ENCODE peak calls at places on chromosomes 6 and 20, in eight cellular contexts. E is psoas muscle; G is small intestine; W is lower lobe of right lung; Z is IMR-90; T is heart right ventricle; L is NT2/D1; P is CD4-positive, CD25-positive, alpha-beta regulatory T cell. X is an unnamed sample.

GRCh38 chr20:1827974-1828785 is 67.0 kb upstream of the SIRPA start:
- DNase-seq in E (no peak), G (peak; percentile 68), W (no peak), Z (no peak), T (peak; percentile 60), L (no peak), P (no peak), X (no peak)

GRCh38 chr6:5869261-5869660 is 137.5 kb downstream of the NRN1 start:
- DNase-seq in E (no peak), G (no peak), W (no peak), Z (no peak), T (no peak), L (no peak), P (peak; percentile 26), X (no peak)

GRCh38 chr6:128295670-128296069 is 224.7 kb downstream of the PTPRK start:
- DNase-seq in E (no peak), G (no peak), W (no peak), Z (no peak), T (no peak), L (no peak), P (no peak), X (no peak)

GRCh38 chr6:156949376-156949775 is 172.2 kb downstream of the ARID1B start:
- DNase-seq in E (no peak), G (peak; percentile 23), W (no peak), Z (peak; percentile 81), T (peak; percentile 30), L (no peak), P (no peak), X (no peak)

GRCh38 chr6:111759413-111759835 is 113.8 kb downstream of the FYN start:
- DNase-seq in E (no peak), G (no peak), W (no peak), Z (peak; percentile 44), T (no peak), L (no peak), P (no peak), X (no peak)

GRCh38 chr6:13711384-13711725 is 280 bp downstream of the RANBP9 start:
- DNase-seq in E (no peak), G (no peak), W (no peak), Z (no peak), T (no peak), L (no peak), P (no peak), X (peak; percentile 71)

GRCh38 chr6:170231496-170232185 is 59.2 kb downstream of the DLL1 start:
- DNase-seq in E (no peak), G (no peak), W (no peak), Z (peak; percentile 6), T (no peak), L (no peak), P (no peak), X (no peak)

GRCh38 chr6:26118999-26119398 is 31.8 kb downstream of the HFE start:
- DNase-seq in E (no peak), G (no peak), W (no peak), Z (peak; percentile 74), T (no peak), L (no peak), P (no peak), X (no peak)

GRCh38 chr6:36907781-36908180 is 22.0 kb downstream of the C6orf89 start:
- DNase-seq in E (no peak), G (no peak), W (no peak), Z (peak; percentile 36), T (peak; percentile 72), L (no peak), P (no peak), X (no peak)

GRCh38 chr20:3777726-3778629 is 3.3 kb downstream of the SPEF1 start:
- DNase-seq in E (peak; percentile 75), G (peak; percentile 30), W (peak; percentile 84), Z (no peak), T (peak; percentile 65), L (no peak), P (no peak), X (peak; percentile 41)

GRCh38 chr6:62338477-62338876 is 52.5 kb upstream of the KHDRBS2 start:
- DNase-seq in E (no peak), G (no peak), W (no peak), Z (no peak), T (no peak), L (no peak), P (no peak), X (no peak)

GRCh38 chr6:56101141-56101553 is 146.2 kb downstream of the COL21A1 start:
- DNase-seq in E (no peak), G (no peak), W (no peak), Z (peak; percentile 94), T (no peak), L (no peak), P (no peak), X (no peak)

GRCh38 chr6:53065266-53066058 is at the start of gene FBXO9:
- DNase-seq in E (peak; percentile 88), G (peak; percentile 60), W (peak; percentile 79), Z (no peak), T (peak; percentile 51), L (no peak), P (peak; percentile 84), X (peak; percentile 82)

GRCh38 chr20:25254986-25255680 is 7.2 kb downstream of the PYGB start:
- DNase-seq in E (peak; percentile 64), G (peak; percentile 75), W (peak; percentile 74), Z (no peak), T (peak; percentile 80), L (no peak), P (no peak), X (no peak)

GRCh38 chr6:142378138-142378875 is 76.5 kb downstream of the ADGRG6 start:
- DNase-seq in E (no peak), G (no peak), W (no peak), Z (peak; percentile 89), T (peak; percentile 19), L (no peak), P (no peak), X (no peak)

GRCh38 chr6:27156874-27157460 is 90.5 kb upstream of the PRSS16 start:
- DNase-seq in E (no peak), G (no peak), W (no peak), Z (no peak), T (no peak), L (no peak), P (no peak), X (no peak)

GRCh38 chr6:25302677-25303128 is 23.5 kb downstream of the CARMIL1 start:
- DNase-seq in E (no peak), G (peak; percentile 79), W (no peak), Z (peak; percentile 76), T (no peak), L (no peak), P (no peak), X (no peak)

GRCh38 chr6:161215876-161216615 is 57.8 kb downstream of the AGPAT4 start:
- DNase-seq in E (no peak), G (no peak), W (no peak), Z (peak; percentile 71), T (no peak), L (no peak), P (no peak), X (no peak)
- H3K9me3 ChIP-seq in E (no peaks in the 10 kb centered on the region), G (no peaks in the 10 kb centered on the region), W (no peaks in the 10 kb centered on the region), Z (no peaks in the 10 kb centered on the region), T (no peaks in the 10 kb centered on the region), L (peaks cover 41% of the 10 kb centered on the region), P (peaks cover 5% of the 10 kb centered on the region), X (no peaks in the 10 kb centered on the region)

GRCh38 chr20:56202493-56203077 is 45.9 kb upstream of the MC3R start:
- DNase-seq in E (no peak), G (no peak), W (no peak), Z (no peak), T (no peak), L (no peak), P (no peak), X (no peak)

GRCh38 chr20:56208121-56208520 is 40.4 kb upstream of the MC3R start:
- DNase-seq in E (no peak), G (no peak), W (no peak), Z (no peak), T (no peak), L (no peak), P (no peak), X (no peak)

GRCh38 chr20:56204206-56204605 is 44.3 kb upstream of the MC3R start:
- DNase-seq in E (no peak), G (no peak), W (no peak), Z (no peak), T (no peak), L (no peak), P (no peak), X (no peak)

GRCh38 chr20:56207656-56208055 is 40.9 kb upstream of the MC3R start:
- DNase-seq in E (no peak), G (no peak), W (no peak), Z (no peak), T (no peak), L (no peak), P (no peak), X (no peak)

GRCh38 chr20:56205350-56205749 is 43.2 kb upstream of the MC3R start:
- DNase-seq in E (no peak), G (no peak), W (no peak), Z (no peak), T (no peak), L (no peak), P (no peak), X (no peak)
- H3K9me3 ChIP-seq in E (no peaks in the 10 kb centered on the region), G (peaks cover 3% of the 10 kb centered on the region), W (peaks cover 4% of the 10 kb centered on the region), Z (peaks cover 9% of the 10 kb centered on the region), T (no peaks in the 10 kb centered on the region), L (peaks cover 35% of the 10 kb centered on the region), P (peaks cover 10% of the 10 kb centered on the region), X (no peaks in the 10 kb centered on the region)

DNA sequence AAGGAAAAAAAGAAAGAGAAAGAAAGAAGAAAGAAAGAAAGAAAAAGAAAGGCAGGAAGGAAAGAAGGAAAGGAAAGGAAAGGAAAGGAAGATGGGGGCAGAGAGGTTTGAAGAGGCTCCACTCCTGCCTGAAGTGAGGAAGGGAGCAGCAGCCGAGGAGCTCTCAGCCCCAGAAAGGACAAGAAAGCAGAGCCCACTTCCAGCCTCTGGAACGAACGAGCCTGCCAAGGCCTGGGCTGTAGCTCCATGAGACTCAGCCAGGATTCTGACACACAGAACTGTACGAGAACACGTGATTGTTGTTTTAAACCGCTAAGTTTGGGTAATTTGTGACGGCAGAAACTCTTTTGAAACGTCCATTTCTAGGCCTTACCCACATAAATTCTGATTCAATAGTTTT is 69.4 kb downstream of the TTLL2 start:
- DNase-seq in E (no peak), G (no peak), W (no peak), Z (no peak), T (no peak), L (no peak), P (no peak), X (no peak)
- H3K9me3 ChIP-seq in E (no peaks in the 10 kb centered on the region), G (no peaks in the 10 kb centered on the region), W (no peaks in the 10 kb centered on the region), Z (peaks cover 42% of the 10 kb centered on the region), T (no peaks in the 10 kb centered on the region), L (no peaks in the 10 kb centered on the region), P (no peaks in the 10 kb centered on the region), X (no peaks in the 10 kb centered on the region)

DNA sequence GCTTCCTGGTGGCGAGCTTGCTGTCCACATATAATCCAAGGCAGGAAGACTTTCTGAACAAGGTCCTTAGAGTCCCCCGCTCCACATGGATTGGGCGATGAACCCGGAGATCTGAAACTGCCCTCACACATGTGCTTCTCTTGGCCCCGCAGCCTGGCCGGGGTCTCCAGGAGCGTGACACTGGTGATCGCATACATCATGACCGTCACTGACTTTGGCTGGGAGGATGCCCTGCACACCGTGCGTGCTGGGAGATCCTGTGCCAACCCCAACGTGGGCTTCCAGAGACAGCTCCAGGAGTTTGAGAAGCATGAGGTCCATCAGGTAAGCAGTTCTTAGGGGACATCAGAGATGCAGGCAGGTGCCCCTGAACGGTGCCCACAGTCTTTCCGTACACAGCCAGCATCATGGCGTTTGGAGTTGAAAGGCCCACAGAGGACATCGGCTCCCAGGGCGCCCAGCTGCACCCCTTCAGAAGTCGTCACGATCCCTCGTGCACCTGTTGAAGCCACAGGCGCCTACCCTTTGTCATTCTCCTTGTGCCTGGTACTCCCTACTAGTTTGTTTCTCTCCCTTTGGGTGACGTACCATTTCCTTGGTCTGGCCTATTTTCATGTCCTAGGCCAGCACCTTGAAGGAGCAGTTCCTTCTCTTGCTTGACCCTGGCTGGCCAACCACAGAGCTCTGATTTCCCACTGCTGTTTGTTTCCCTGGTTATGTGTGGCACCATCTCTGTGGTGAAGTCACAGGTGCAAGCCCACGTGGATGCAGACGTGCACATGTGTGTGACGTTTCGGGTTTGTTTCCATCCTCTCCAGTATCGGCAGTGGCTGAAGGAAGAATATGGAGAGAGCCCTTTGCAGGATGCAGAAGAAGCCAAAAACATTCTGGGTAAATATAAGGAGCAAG is 43.3 kb upstream of the IRF4 start:
- DNase-seq in E (no peak), G (no peak), W (peak; percentile 45), Z (no peak), T (no peak), L (no peak), P (no peak), X (no peak)
- H3K9me3 ChIP-seq in E (no peaks in the 10 kb centered on the region), G (no peaks in the 10 kb centered on the region), W (no peaks in the 10 kb centered on the region), Z (peaks cover 5% of the 10 kb centered on the region), T (no peaks in the 10 kb centered on the region), L (no peaks in the 10 kb centered on the region), P (no peaks in the 10 kb centered on the region), X (no peaks in the 10 kb centered on the region)

X was measured in T-helper 17 cell.